ENCODE peak calls at places on chromosomes 1 and 21, in seven cellular contexts. R is Peyer's patch, F is IMR-90, T is uterus, I is prostate gland, J is thyroid gland, L is ovary. S is an unnamed sample.
A peak's percentile ranks its signal among the peaks of the same experiment; 100 is the strongest.

GRCh38 chr1:231211005-231211857 is 29.8 kb upstream of the GNPAT start:
- DNase-seq in R (peak; percentile 96), F (peak; percentile 53), T (peak; percentile 70), I (peak; percentile 63), J (peak; percentile 89), L (peak; percentile 79), S (peak; percentile 86)

GRCh38 chr1:182446033-182446669 is 3.8 kb upstream of the RGSL1 start:
- DNase-seq in R (peak; percentile 57), F (peak; percentile 40), T (no peak), I (no peak), J (peak; percentile 37), L (no peak), S (peak; percentile 22)

GRCh38 chr1:51644533-51645197 is 27.8 kb downstream of the OSBPL9 start:
- DNase-seq in R (peak; percentile 76), F (peak; percentile 85), T (peak; percentile 61), I (no peak), J (no peak), L (no peak), S (no peak)

GRCh38 chr21:43362306-43362927 is 64.5 kb downstream of the SIK1 start:
- DNase-seq in R (peak; percentile 89), F (peak; percentile 86), T (peak; percentile 42), I (peak; percentile 74), J (peak; percentile 39), L (peak; percentile 85), S (peak; percentile 39)

GRCh38 chr1:169312084-169312954 is 55.3 kb downstream of the NME7 start:
- DNase-seq in R (peak; percentile 69), F (peak; percentile 98), T (no peak), I (no peak), J (no peak), L (no peak), S (no peak)

GRCh38 chr21:32710069-32710784 is 17.6 kb downstream of the SYNJ1 start:
- DNase-seq in R (no peak), F (no peak), T (no peak), I (no peak), J (no peak), L (no peak), S (no peak)

GRCh38 chr1:176795929-176796328 is 333.0 kb downstream of the PAPPA2 start:
- DNase-seq in R (no peak), F (no peak), T (no peak), I (no peak), J (no peak), L (no peak), S (no peak)

GRCh38 chr1:225908773-225909172 is 15.3 kb downstream of the PYCR2 start:
- DNase-seq in R (no peak), F (no peak), T (no peak), I (no peak), J (no peak), L (no peak), S (no peak)

GRCh38 chr1:215970406-215970805 is 403.3 kb downstream of the KCTD3 start:
- DNase-seq in R (no peak), F (peak; percentile 59), T (no peak), I (no peak), J (no peak), L (no peak), S (no peak)

GRCh38 chr1:157798211-157798610 is 21.3 kb upstream of the FCRL2 start:
- DNase-seq in R (no peak), F (no peak), T (no peak), I (no peak), J (no peak), L (no peak), S (no peak)

GRCh38 chr1:200184196-200184595 is 156.7 kb downstream of the NR5A2 start:
- DNase-seq in R (peak; percentile 80), F (peak; percentile 54), T (no peak), I (peak; percentile 43), J (peak; percentile 96), L (no peak), S (peak; percentile 93)

GRCh38 chr1:119631086-119631432 is 17.0 kb downstream of the ZNF697 start:
- DNase-seq in R (no peak), F (no peak), T (no peak), I (no peak), J (no peak), L (no peak), S (no peak)

GRCh38 chr1:119633575-119634325 is 14.3 kb downstream of the ZNF697 start:
- DNase-seq in R (no peak), F (no peak), T (no peak), I (no peak), J (no peak), L (no peak), S (no peak)

GRCh38 chr1:119632103-119632490 is 16.0 kb downstream of the ZNF697 start:
- DNase-seq in R (no peak), F (no peak), T (no peak), I (no peak), J (peak; percentile 72), L (no peak), S (no peak)

GRCh38 chr1:119632836-119633235 is 15.2 kb downstream of the ZNF697 start:
- DNase-seq in R (no peak), F (no peak), T (no peak), I (no peak), J (no peak), L (no peak), S (no peak)

GRCh38 chr1:119631433-119632102 is 16.5 kb downstream of the ZNF697 start:
- DNase-seq in R (peak; percentile 85), F (peak; percentile 72), T (peak; percentile 93), I (peak; percentile 78), J (peak; percentile 94), L (peak; percentile 94), S (peak; percentile 85)
- TF ChIP-seq POLR2A in R (no peak), F (no peak), T (no peak), I (no peak), J (no peak), L (no peak), S (peak; percentile 58)

GRCh38 chr1:235864965-235865525 is 1.7 kb downstream of the LYST start:
- DNase-seq in R (no peak), F (no peak), T (no peak), I (no peak), J (no peak), L (no peak), S (no peak)

GRCh38 chr1:235865565-235866206 is 1.0 kb downstream of the LYST start:
- DNase-seq in R (no peak), F (no peak), T (no peak), I (no peak), J (no peak), L (no peak), S (no peak)

GRCh38 chr1:235867903-235868469 is 1.3 kb upstream of the LYST start:
- DNase-seq in R (peak; percentile 69), F (no peak), T (no peak), I (no peak), J (no peak), L (no peak), S (no peak)

GRCh38 chr1:235866913-235867850 is 476 bp upstream of the LYST start:
- DNase-seq in R (peak; percentile 98), F (peak; percentile 90), T (peak; percentile 98), I (peak; percentile 96), J (peak; percentile 97), L (peak; percentile 99), S (peak; percentile 96)

DNA sequence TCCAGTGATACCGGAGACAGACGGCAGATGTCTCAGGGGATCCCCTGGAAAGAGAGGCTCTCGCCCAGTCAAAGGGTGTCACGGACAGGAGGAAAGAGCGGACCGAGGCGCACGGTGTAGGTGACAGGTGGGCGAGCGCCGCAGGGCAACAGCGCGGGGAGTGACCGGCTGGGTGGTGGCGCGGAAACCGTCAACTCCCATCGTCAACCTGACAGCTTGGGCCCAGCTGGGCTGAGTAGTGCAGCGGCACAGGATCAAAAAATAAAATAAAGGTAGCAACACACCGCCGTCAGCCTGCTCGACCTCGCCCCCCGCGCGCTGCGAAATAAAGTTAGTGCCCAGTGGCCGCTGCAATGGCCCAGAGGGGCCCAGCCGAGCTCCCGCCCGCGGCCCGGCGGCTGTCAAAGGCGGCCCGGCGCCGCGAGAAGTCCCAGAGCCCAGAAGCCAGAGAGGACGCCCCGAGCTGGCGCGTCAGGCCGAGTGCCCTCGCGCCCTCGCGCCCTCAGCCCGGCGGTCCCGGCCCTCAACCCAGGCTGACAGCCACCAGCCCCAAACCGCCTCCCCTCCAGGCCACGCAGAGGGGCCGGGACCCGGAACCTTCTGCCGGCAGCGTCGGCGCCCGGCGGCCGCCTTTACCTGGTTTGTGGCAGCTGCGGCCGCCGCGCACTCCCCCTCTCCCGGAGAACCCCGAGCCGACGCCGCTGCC is at the start of gene LYST:
- DNase-seq in R (peak; percentile 83), F (peak; percentile 52), T (peak; percentile 45), I (peak; percentile 46), J (peak; percentile 63), L (no peak), S (peak; percentile 50)
- TF ChIP-seq CTCF in R (peak; percentile 55), F (peak; percentile 52), T (peak; percentile 20), I (no peak), J (no peak), L (peak; percentile 30), S (no peak)

DNA sequence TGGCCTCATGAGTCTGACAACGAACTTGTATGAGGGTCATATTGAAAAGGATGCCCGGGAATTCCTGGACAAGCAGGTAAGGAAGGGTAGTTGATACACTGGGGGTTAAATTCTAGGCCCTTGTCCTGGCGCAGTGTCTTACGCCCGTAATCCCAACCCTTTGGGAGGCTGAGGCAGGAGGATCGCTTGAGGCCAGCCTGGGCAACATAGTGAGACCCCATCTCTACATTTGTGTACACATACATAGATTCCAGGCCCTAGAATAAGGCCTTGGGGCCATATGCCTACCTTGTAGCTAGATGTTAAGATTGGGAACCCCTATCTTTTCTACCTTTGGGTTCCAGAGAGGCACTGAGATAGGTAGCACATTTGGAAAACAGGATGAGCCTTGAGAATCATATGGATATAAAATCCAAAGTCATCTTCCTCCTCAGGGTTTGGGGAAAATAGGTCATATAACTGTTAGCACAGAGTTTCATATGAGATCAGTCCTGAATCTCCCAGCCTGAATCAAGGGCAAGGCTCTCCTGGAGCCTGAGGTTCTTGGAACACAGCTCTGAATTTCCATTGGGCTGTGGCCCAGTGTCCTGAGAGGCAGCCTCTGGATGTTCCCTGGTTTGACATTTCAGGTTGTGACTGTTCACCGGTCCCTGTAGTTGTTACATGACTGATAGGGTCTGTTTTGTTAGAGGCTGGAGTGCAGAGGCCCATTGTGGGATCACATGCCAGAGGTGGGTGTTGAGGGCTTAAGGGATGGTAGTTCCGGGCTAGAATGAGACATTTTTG is 104.4 kb downstream of the PIK3R3 start:
- DNase-seq in R (no peak), F (no peak), T (no peak), I (no peak), J (no peak), L (no peak), S (no peak)
- H3K4me3 ChIP-seq in R (no peak overlapping the region), F (no peak overlapping the region), T (no peak overlapping the region), I (no peak overlapping the region), J (no peak overlapping the region), L (no peak overlapping the region), S (no peak overlapping the region)

GRCh38 chr1:23799255-23799569 is 1.3 kb downstream of the GALE start:
- DNase-seq in R (no peak), F (no peak), T (no peak), I (no peak), J (no peak), L (no peak), S (no peak)

GRCh38 chr1:23801876-23802275 is 1.3 kb upstream of the GALE start:
- DNase-seq in R (no peak), F (no peak), T (no peak), I (no peak), J (no peak), L (peak; percentile 46), S (peak; percentile 25)

GRCh38 chr1:23801338-23801748 is 789 bp upstream of the GALE start:
- DNase-seq in R (no peak), F (no peak), T (no peak), I (no peak), J (peak; percentile 26), L (no peak), S (peak; percentile 55)

GRCh38 chr1:23799570-23800395 is 771 bp downstream of the GALE start:
- DNase-seq in R (peak; percentile 92), F (peak; percentile 56), T (peak; percentile 45), I (peak; percentile 41), J (peak; percentile 51), L (peak; percentile 55), S (peak; percentile 63)

GRCh38 chr1:23800396-23801337 is at the start of gene GALE:
- DNase-seq in R (peak; percentile 99), F (peak; percentile 92), T (peak; percentile 97), I (peak; percentile 96), J (peak; percentile 98), L (peak; percentile 97), S (peak; percentile 98)
- TF ChIP-seq POLR2A in R (peak; percentile 77), F (peak; percentile 53), T (peak; percentile 82), I (peak; percentile 74), J (peak; percentile 74), L (peak; percentile 70), S (peak; percentile 77)

S was measured in body of pancreas.